ENCODE peak calls at places on chromosomes 2 and 18, in four cellular contexts. V is GM12892, S is breast epithelium, F is Panc1. O is an unnamed sample.

GRCh38 chr2:2033691-2034090 is 289.4 kb upstream of the PXDN start:
- DNase-seq in S (no peak), V (no peak), F (no peak), O (no peak)

GRCh38 chr2:172751564-172751963 is 15.9 kb downstream of the RAPGEF4 start:
- DNase-seq in V (no peak), F (no peak), S (no peak), O (no peak)

GRCh38 chr2:113922335-113922734 is 32.4 kb downstream of the ACTR3 start:
- DNase-seq in S (no peak), F (no peak), V (no peak), O (no peak)

GRCh38 chr18:2891526-2892431 is 45.0 kb downstream of the EMILIN2 start:
- DNase-seq in F (no peak), S (no peak), V (no peak), O (peak; percentile 17)

GRCh38 chr2:200430017-200430416 is 79.9 kb downstream of the KCTD18 start:
- DNase-seq in S (no peak), F (no peak), V (no peak), O (no peak)

GRCh38 chr2:233404227-233404626 is 49.9 kb downstream of the DGKD start:
- DNase-seq in S (no peak), F (no peak), V (no peak), O (no peak)

GRCh38 chr2:166173263-166173662 is 45.4 kb upstream of the SCN1A start:
- DNase-seq in S (no peak), V (no peak), F (no peak), O (no peak)

GRCh38 chr2:111049792-111050640 is 70.7 kb upstream of the BCL2L11 start:
- DNase-seq in S (peak; percentile 80), F (no peak), V (no peak), O (no peak)

GRCh38 chr18:75456277-75456676 is 28.8 kb upstream of the SMIM21 start:
- DNase-seq in F (no peak), S (no peak), V (no peak), O (no peak)

GRCh38 chr2:62415019-62415431 is 91.0 kb downstream of the TMEM17 start:
- DNase-seq in S (no peak), F (no peak), V (no peak), O (no peak)

GRCh38 chr18:10530852-10531251 is 5.0 kb downstream of the NAPG start:
- DNase-seq in V (no peak), F (no peak), S (no peak), O (no peak)

GRCh38 chr2:25617948-25618646 is 55.3 kb downstream of the DTNB start:
- DNase-seq in F (peak; percentile 43), S (no peak), V (no peak), O (no peak)

GRCh38 chr2:60247471-60247870 is 306.0 kb downstream of the BCL11A start:
- DNase-seq in V (no peak), F (no peak), S (no peak), O (no peak)

GRCh38 chr2:217166241-217166640 is 306.4 kb upstream of the TNP1 start:
- DNase-seq in V (no peak), S (no peak), F (peak; percentile 1), O (no peak)

GRCh38 chr18:2417861-2418610 is 153.3 kb downstream of the METTL4 start:
- DNase-seq in F (no peak), S (no peak), V (no peak), O (no peak)

GRCh38 chr2:898319-898718 is 52.3 kb upstream of the SNTG2 start:
- DNase-seq in V (no peak), F (no peak), S (no peak), O (no peak)

GRCh38 chr2:15047184-15047583 is 414.7 kb downstream of the LRATD1 start:
- DNase-seq in S (no peak), F (no peak), V (no peak), O (peak; percentile 32)

GRCh38 chr18:48831802-48832201 is 119.0 kb downstream of the SMAD7 start:
- DNase-seq in F (no peak), V (no peak), S (no peak), O (no peak)

GRCh38 chr18:6879508-6880195 is 150.1 kb downstream of the ARHGAP28 start:
- DNase-seq in F (no peak), V (no peak), S (no peak), O (no peak)

GRCh38 chr2:85682378-85682777 is 11.8 kb upstream of the GNLY start:
- DNase-seq in S (no peak), F (no peak), V (no peak), O (no peak)

GRCh38 chr2:37324786-37325624 is at the start of gene PRKD3:
- DNase-seq in V (peak; percentile 63), S (peak; percentile 64), F (no peak), O (peak; percentile 61)
- TF ChIP-seq POLR2AphosphoS5 in V (no peak), S (peak; percentile 14), F (no peak), O (no peak)

GRCh38 chr18:55405655-55406373 is 182.2 kb downstream of the TCF4 start:
- DNase-seq in V (no peak), S (no peak), F (no peak), O (no peak)
- TF ChIP-seq POLR2AphosphoS5 in V (no peak), S (no peak), F (no peak), O (no peak)

DNA sequence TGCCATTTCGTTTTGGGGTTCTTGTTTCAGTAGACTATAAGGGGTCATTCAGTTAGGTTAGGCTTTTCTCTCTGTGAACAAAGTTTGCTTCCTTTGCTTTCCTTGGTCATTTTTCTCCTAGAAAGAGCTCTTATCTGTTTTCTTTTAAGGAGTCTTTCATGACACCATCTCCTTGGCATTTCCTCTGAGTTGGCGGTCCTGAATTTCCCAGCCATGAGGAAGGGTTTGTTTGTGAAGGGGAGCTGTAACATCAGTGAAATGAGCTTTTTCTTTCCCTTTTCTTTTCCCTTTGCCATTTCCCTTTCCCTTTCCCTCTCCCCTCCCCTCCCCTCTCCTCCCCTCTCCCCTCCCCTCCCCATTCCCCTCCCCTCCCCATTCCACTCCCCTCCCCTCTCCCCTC is 61.7 kb downstream of the MAP4K4 start:
- DNase-seq in S (no peak), V (no peak), F (no peak), O (no peak)
- TF ChIP-seq POLR2AphosphoS5 in S (no peak), V (no peak), F (no peak), O (no peak)

DNA sequence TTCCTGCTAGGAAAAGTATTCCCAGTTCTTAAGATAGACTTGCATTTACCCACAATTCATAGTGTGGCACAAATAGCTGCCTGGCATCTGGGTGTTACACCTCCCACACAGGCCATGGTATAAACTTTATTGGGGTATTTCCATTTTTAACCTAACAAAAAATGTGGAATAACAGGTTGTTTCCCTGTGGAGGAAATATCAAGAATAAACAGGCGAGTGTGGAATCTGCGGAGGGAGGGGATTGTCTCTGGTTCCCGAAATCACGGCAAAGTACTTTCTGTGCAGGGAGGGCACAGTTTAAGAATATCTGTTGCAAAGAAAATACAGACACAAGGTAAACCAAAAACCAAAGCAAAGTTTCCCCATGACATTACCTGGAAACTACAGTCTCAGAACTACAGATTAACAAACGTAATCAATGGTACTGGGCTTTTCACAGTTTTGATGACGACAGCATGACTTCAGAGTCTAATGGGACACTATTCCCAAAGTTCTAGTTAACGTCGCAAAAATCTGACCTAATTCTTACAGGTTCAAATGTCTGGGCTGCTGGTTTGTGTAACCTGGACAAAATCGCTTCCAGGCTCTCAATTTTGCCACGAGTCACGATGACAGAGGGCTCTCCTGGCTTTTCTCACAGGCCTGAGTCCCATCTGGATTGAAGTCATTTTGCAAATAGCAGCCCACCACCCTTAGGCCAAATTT is 1.4 kb downstream of the STARD7 start:
- DNase-seq in F (no peak), V (no peak), S (no peak), O (no peak)
- TF ChIP-seq POLR2AphosphoS5 in F (no peak), V (no peak), S (no peak), O (no peak)

GRCh38 chr2:145593991-145594702 is 1074.2 kb upstream of the ZEB2 start:
- DNase-seq in S (no peak), F (no peak), V (no peak), O (no peak)
- TF ChIP-seq POLR2AphosphoS5 in S (no peak), F (no peak), V (no peak), O (no peak)

GRCh38 chr2:112682101-112682500 is 36.4 kb downstream of the SLC20A1 start:
- DNase-seq in V (no peak), S (no peak), F (no peak), O (peak; percentile 40)
- TF ChIP-seq POLR2AphosphoS5 in V (no peak), S (no peak), F (no peak), O (no peak)

GRCh38 chr2:47155091-47155876 is at the start of gene STPG4:
- DNase-seq in F (no peak), S (no peak), V (no peak), O (peak; percentile 69)
- TF ChIP-seq POLR2AphosphoS5 in F (peak; percentile 7), S (no peak), V (no peak), O (no peak)